ENCODE peak calls at places on chromosomes 16 and 17, in five cellular contexts. O, A, N, P and K are unnamed samples.

GRCh38 chr17:75406222-75406615 is 741 bp upstream of the GRB2 start:
- DNase-seq in O (no peak), A (no peak), N (no peak), P (no peak), K (no peak)

GRCh38 chr17:31788571-31788946 is 70.5 kb downstream of the COPRS start:
- DNase-seq in P (no peak), A (no peak), O (no peak), N (no peak), K (no peak)

GRCh38 chr17:76585649-76586593 is at the start of gene ST6GALNAC2:
- DNase-seq in P (peak; percentile 9), O (no peak), A (no peak), N (peak; percentile 41), K (peak; percentile 85)

GRCh38 chr17:40311575-40311974 is 2.6 kb downstream of the RARA start:
- DNase-seq in P (no peak), O (no peak), A (no peak), N (peak; percentile 77), K (peak; percentile 88)

GRCh38 chr17:18033442-18034099 is 5.4 kb downstream of the ATPAF2 start:
- DNase-seq in A (peak; percentile 76), N (no peak), O (peak; percentile 87), P (peak; percentile 79), K (no peak)

GRCh38 chr17:70499067-70499786 is 329.9 kb downstream of the KCNJ2 start:
- DNase-seq in O (no peak), N (no peak), P (no peak), A (no peak), K (no peak)

GRCh38 chr16:87608400-87608985 is 6.2 kb downstream of the JPH3 start:
- DNase-seq in P (peak; percentile 28), A (peak; percentile 64), O (peak; percentile 52), N (peak; percentile 43), K (peak; percentile 89)

GRCh38 chr16:84592718-84593117 is 25.2 kb downstream of the COTL1 start:
- DNase-seq in N (no peak), P (no peak), O (no peak), A (no peak), K (no peak)

GRCh38 chr16:68068926-68069325 is 16.2 kb upstream of the NFATC3 start:
- DNase-seq in N (no peak), A (no peak), O (no peak), P (no peak), K (no peak)

GRCh38 chr17:2237521-2237921 is 66.1 kb downstream of the SMG6 start:
- DNase-seq in N (peak; percentile 65), O (no peak), P (no peak), A (no peak), K (peak; percentile 72)

GRCh38 chr17:57552114-57552601 is 192.9 kb downstream of the CCDC182 start:
- DNase-seq in N (no peak), P (no peak), O (no peak), A (peak; percentile 18), K (peak; percentile 71)

GRCh38 chr17:1746975-1747543 is 4.4 kb downstream of the SERPINF2 start:
- DNase-seq in O (no peak), N (peak; percentile 58), A (no peak), P (no peak), K (peak; percentile 57)

GRCh38 chr17:45246861-45247428 is 14.9 kb downstream of the SPATA32 start:
- DNase-seq in O (peak; percentile 14), P (no peak), A (no peak), N (no peak), K (no peak)

GRCh38 chr16:30741461-30741914 is 6.7 kb upstream of the PHKG2 start:
- DNase-seq in N (no peak), O (peak; percentile 92), A (peak; percentile 81), P (no peak), K (no peak)

GRCh38 chr17:66087073-66087472 is 104.9 kb downstream of the CEP112 start:
- DNase-seq in A (no peak), P (no peak), O (peak; percentile 21), N (no peak), K (no peak)

GRCh38 chr17:31052187-31052889 is 42.4 kb upstream of the NF1 start:
- DNase-seq in P (no peak), O (peak; percentile 96), A (peak; percentile 94), N (peak; percentile 74), K (peak; percentile 86)

GRCh38 chr16:81523387-81524115 is 78.9 kb downstream of the CMIP start:
- DNase-seq in P (no peak), A (peak; percentile 72), O (peak; percentile 87), N (no peak), K (no peak)

GRCh38 chr17:61307905-61308886 is 91.4 kb upstream of the TBX2 start:
- DNase-seq in P (no peak), A (peak; percentile 94), N (no peak), O (peak; percentile 99), K (no peak)

GRCh38 chr17:57650548-57650947 is 94.6 kb downstream of the CCDC182 start:
- DNase-seq in N (no peak), A (no peak), P (no peak), O (no peak), K (no peak)

GRCh38 chr16:48505705-48506104 is 104.3 kb downstream of the N4BP1 start:
- DNase-seq in O (no peak), A (no peak), N (no peak), P (no peak), K (no peak)

GRCh38 chr16:81997738-81998137 is 13.5 kb downstream of the SDR42E1 start:
- DNase-seq in O (peak; percentile 81), A (peak; percentile 88), N (no peak), P (no peak), K (no peak)

GRCh38 chr17:46862949-46863348 is 11.6 kb downstream of the WNT9B start:
- DNase-seq in N (no peak), O (no peak), A (no peak), P (no peak), K (no peak)

GRCh38 chr16:66143422-66143821 is 223.1 kb upstream of the CDH5 start:
- DNase-seq in P (no peak), O (no peak), A (no peak), N (no peak), K (no peak)

GRCh38 chr17:56835259-56835575 is 1.3 kb downstream of the DGKE start:
- DNase-seq in P (no peak), A (no peak), O (peak; percentile 21), N (no peak), K (no peak)

GRCh38 chr17:18037482-18037881 is 1.5 kb downstream of the ATPAF2 start:
- DNase-seq in P (no peak), O (no peak), N (no peak), A (no peak), K (no peak)

GRCh38 chr16:68244903-68245853 is at the start of gene PLA2G15:
- DNase-seq in A (peak; percentile 96), N (peak; percentile 94), P (peak; percentile 95), O (peak; percentile 94), K (peak; percentile 97)

GRCh38 chr17:83084621-83085056 is 5.2 kb downstream of the METRNL start:
- DNase-seq in N (no peak), P (no peak), O (no peak), A (no peak), K (peak; percentile 64)

GRCh38 chr17:48246623-48247022 is 139.1 kb downstream of the SNX11 start:
- DNase-seq in P (no peak), N (no peak), A (peak; percentile 31), O (peak; percentile 34), K (no peak)
- H3K27me3 ChIP-seq in P (no peaks in the 10 kb centered on the region), N (peaks cover 22% of the 10 kb centered on the region), A (no peaks in the 10 kb centered on the region), O (peaks cover 14% of the 10 kb centered on the region), K (no peaks in the 10 kb centered on the region)

GRCh38 chr16:49800876-49801275 is 55.0 kb downstream of the ZNF423 start:
- DNase-seq in A (no peak), P (no peak), N (no peak), O (no peak), K (no peak)

GRCh38 chr16:49795513-49795912 is 60.4 kb downstream of the ZNF423 start:
- DNase-seq in A (no peak), P (no peak), N (no peak), O (no peak), K (no peak)

GRCh38 chr16:49800441-49800840 is 55.5 kb downstream of the ZNF423 start:
- DNase-seq in N (no peak), P (no peak), O (no peak), A (no peak), K (no peak)

GRCh38 chr16:49799172-49799571 is 56.7 kb downstream of the ZNF423 start:
- DNase-seq in P (no peak), N (no peak), O (no peak), A (no peak), K (no peak)

DNA sequence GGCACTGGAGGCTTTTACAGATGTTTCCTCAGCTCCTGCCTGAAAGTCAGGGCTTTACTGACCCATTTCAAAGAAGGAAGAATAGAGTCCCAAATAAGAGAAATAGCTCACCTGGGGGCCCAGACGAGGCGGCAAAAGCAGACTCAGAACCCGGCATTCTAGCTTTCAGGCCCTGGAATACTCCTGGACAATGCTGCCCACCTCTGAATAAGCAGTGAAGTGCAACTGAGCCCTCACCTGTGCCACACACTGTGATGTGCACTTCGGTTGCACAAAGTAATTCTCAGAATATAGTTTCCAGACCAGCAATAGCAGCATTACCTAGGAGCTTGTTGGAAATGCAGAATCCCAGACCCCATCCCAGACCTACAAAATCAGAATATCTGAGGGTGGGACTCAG is 54.6 kb downstream of the ZNF423 start:
- DNase-seq in A (no peak), P (no peak), N (no peak), O (no peak), K (no peak)
- H3K27me3 ChIP-seq in A (no peaks in the 10 kb centered on the region), P (no peaks in the 10 kb centered on the region), N (no peaks in the 10 kb centered on the region), O (peaks cover 3% of the 10 kb centered on the region), K (no peaks in the 10 kb centered on the region)

GRCh38 chr17:48749621-48750553 is 21.3 kb upstream of the HOXB13 start:
- DNase-seq in O (no peak), N (no peak), A (no peak), P (no peak), K (no peak)
- H3K27me3 ChIP-seq in O (peaks cover 95% of the 10 kb centered on the region), N (peaks cover 100% of the 10 kb centered on the region), A (peaks cover 99% of the 10 kb centered on the region), P (peaks cover 72% of the 10 kb centered on the region), K (peaks cover 5% of the 10 kb centered on the region)

GRCh38 chr17:50631195-50631907 is 3.3 kb upstream of the ABCC3 start:
- DNase-seq in O (no peak), N (no peak), A (no peak), P (no peak), K (no peak)
- H3K27me3 ChIP-seq in O (peaks cover 12% of the 10 kb centered on the region), N (peaks cover 33% of the 10 kb centered on the region), A (peaks cover 38% of the 10 kb centered on the region), P (peaks cover 23% of the 10 kb centered on the region), K (no peaks in the 10 kb centered on the region)

DNA sequence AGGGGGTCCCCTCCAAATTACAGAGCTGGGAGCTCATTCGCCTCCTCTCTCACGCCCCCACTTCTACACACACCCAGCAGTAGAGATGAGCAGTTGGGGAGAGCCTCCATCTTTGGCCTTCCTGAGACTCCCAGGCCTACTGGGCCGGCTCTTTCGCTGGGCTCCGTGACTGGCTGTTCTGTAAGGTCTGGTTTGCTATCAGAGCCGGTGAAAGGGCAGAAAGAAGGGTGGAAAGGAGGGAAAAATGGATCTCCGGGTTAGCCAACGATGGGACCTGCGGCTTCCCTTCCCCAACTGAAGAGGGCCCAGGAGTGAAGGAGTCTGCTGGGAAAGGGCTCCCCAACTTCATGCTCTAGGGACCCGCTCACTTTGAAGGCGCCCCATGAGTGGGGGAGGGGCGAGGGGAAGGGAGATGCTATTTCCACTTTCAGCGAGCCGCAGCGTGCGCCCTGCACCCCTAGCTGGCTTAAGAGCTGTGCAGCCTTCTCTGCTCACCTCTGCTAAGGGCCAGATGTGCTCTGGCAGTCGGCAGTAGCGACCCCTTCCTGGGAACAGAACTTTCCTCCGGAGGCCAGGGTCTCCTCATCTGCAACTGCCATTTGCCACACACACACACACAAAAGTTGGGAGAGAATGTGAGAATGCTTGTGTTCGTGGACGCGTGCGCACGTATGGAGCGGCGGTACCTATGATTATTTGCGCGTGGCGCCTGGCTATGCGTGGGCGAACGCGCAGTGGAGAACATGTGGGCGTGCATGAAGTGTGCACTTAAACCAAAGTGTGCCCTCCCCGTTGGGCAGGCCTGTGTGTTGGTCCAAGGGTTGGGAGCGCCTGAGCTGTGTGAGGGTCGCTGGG is 2.9 kb upstream of the FOXF1 start:
- DNase-seq in O (peak; percentile 55), N (no peak), P (no peak), A (no peak), K (no peak)
- H3K27me3 ChIP-seq in O (no peaks in the 10 kb centered on the region), N (peaks cover 92% of the 10 kb centered on the region), P (peaks cover 24% of the 10 kb centered on the region), A (peaks cover 95% of the 10 kb centered on the region), K (no peaks in the 10 kb centered on the region)